ENCODE peak calls at places on chromosomes 13 and 19, in four cellular contexts. One of them, this sample, is unnamed.

GRCh38 chr19:47713046-47714021 is at the start of gene EHD2:
- DNase-seq in activated CD4-positive, alpha-beta T cell treated with anti-CD3 and anti-CD28 coated beads, Interleukin-2, amount 50 U/mL, for 24 hours: peak; percentile 17
- DNase-seq in astrocyte of the spinal cord: peak; percentile 80
- DNase-seq in EH: peak; percentile 83
- DNase-seq in this sample: peak; percentile 47

GRCh38 chr19:13077233-13077632 is 25.4 kb downstream of the LYL1 start:
- DNase-seq in activated CD4-positive, alpha-beta T cell treated with anti-CD3 and anti-CD28 coated beads, Interleukin-2, amount 50 U/mL, for 24 hours: no peak
- DNase-seq in astrocyte of the spinal cord: no peak
- DNase-seq in EH: no peak
- DNase-seq in this sample: no peak

GRCh38 chr13:41588899-41589298 is 131.5 kb downstream of the RGCC start:
- DNase-seq in activated CD4-positive, alpha-beta T cell treated with anti-CD3 and anti-CD28 coated beads, Interleukin-2, amount 50 U/mL, for 24 hours: peak; percentile 6
- DNase-seq in astrocyte of the spinal cord: peak; percentile 90
- DNase-seq in EH: peak; percentile 88
- DNase-seq in this sample: peak; percentile 57

GRCh38 chr13:101916758-101917474 is 464.4 kb downstream of the ITGBL1 start:
- DNase-seq in activated CD4-positive, alpha-beta T cell treated with anti-CD3 and anti-CD28 coated beads, Interleukin-2, amount 50 U/mL, for 24 hours: no peak
- DNase-seq in astrocyte of the spinal cord: no peak
- DNase-seq in EH: no peak
- DNase-seq in this sample: no peak

GRCh38 chr13:38008636-38009035 is 139.1 kb upstream of the TRPC4 start:
- DNase-seq in activated CD4-positive, alpha-beta T cell treated with anti-CD3 and anti-CD28 coated beads, Interleukin-2, amount 50 U/mL, for 24 hours: no peak
- DNase-seq in astrocyte of the spinal cord: no peak
- DNase-seq in EH: peak; percentile 1
- DNase-seq in this sample: no peak

GRCh38 chr13:30805132-30805537 is 69.8 kb downstream of the ALOX5AP start:
- DNase-seq in activated CD4-positive, alpha-beta T cell treated with anti-CD3 and anti-CD28 coated beads, Interleukin-2, amount 50 U/mL, for 24 hours: no peak
- DNase-seq in astrocyte of the spinal cord: no peak
- DNase-seq in EH: no peak
- DNase-seq in this sample: no peak

GRCh38 chr19:1455336-1456120 is 5.6 kb downstream of the APC2 start:
- DNase-seq in activated CD4-positive, alpha-beta T cell treated with anti-CD3 and anti-CD28 coated beads, Interleukin-2, amount 50 U/mL, for 24 hours: no peak
- DNase-seq in astrocyte of the spinal cord: no peak
- DNase-seq in EH: peak; percentile 72
- DNase-seq in this sample: peak; percentile 72

GRCh38 chr19:19268453-19269385 is 4.4 kb downstream of the TM6SF2 start:
- DNase-seq in activated CD4-positive, alpha-beta T cell treated with anti-CD3 and anti-CD28 coated beads, Interleukin-2, amount 50 U/mL, for 24 hours: no peak
- DNase-seq in astrocyte of the spinal cord: no peak
- DNase-seq in EH: no peak
- DNase-seq in this sample: no peak

GRCh38 chr19:16778796-16779411 is 50.3 kb upstream of the SIN3B start:
- DNase-seq in activated CD4-positive, alpha-beta T cell treated with anti-CD3 and anti-CD28 coated beads, Interleukin-2, amount 50 U/mL, for 24 hours: no peak
- DNase-seq in astrocyte of the spinal cord: peak; percentile 55
- DNase-seq in EH: peak; percentile 77
- DNase-seq in this sample: peak; percentile 79

GRCh38 chr13:19561585-19561984 is 253 bp upstream of the TPTE2 start:
- DNase-seq in activated CD4-positive, alpha-beta T cell treated with anti-CD3 and anti-CD28 coated beads, Interleukin-2, amount 50 U/mL, for 24 hours: no peak
- DNase-seq in astrocyte of the spinal cord: no peak
- DNase-seq in EH: no peak
- DNase-seq in this sample: no peak

GRCh38 chr13:40585911-40586471 is 80.5 kb downstream of the FOXO1 start:
- DNase-seq in activated CD4-positive, alpha-beta T cell treated with anti-CD3 and anti-CD28 coated beads, Interleukin-2, amount 50 U/mL, for 24 hours: no peak
- DNase-seq in astrocyte of the spinal cord: no peak
- DNase-seq in EH: peak; percentile 39
- DNase-seq in this sample: no peak

GRCh38 chr19:5665781-5666513 is 14.4 kb downstream of the MICOS13 start:
- DNase-seq in activated CD4-positive, alpha-beta T cell treated with anti-CD3 and anti-CD28 coated beads, Interleukin-2, amount 50 U/mL, for 24 hours: no peak
- DNase-seq in astrocyte of the spinal cord: peak; percentile 65
- DNase-seq in EH: peak; percentile 76
- DNase-seq in this sample: no peak

GRCh38 chr19:6521718-6522646 is 8.8 kb upstream of the TNFSF9 start:
- DNase-seq in activated CD4-positive, alpha-beta T cell treated with anti-CD3 and anti-CD28 coated beads, Interleukin-2, amount 50 U/mL, for 24 hours: no peak
- DNase-seq in astrocyte of the spinal cord: no peak
- DNase-seq in EH: peak; percentile 11
- DNase-seq in this sample: peak; percentile 47

GRCh38 chr13:49651775-49652690 is 23.7 kb downstream of the ARL11 start:
- DNase-seq in activated CD4-positive, alpha-beta T cell treated with anti-CD3 and anti-CD28 coated beads, Interleukin-2, amount 50 U/mL, for 24 hours: no peak
- DNase-seq in astrocyte of the spinal cord: no peak
- DNase-seq in EH: no peak
- DNase-seq in this sample: no peak

GRCh38 chr19:3697094-3697493 is 3.2 kb downstream of the PIP5K1C start:
- DNase-seq in activated CD4-positive, alpha-beta T cell treated with anti-CD3 and anti-CD28 coated beads, Interleukin-2, amount 50 U/mL, for 24 hours: no peak
- DNase-seq in astrocyte of the spinal cord: no peak
- DNase-seq in EH: no peak
- DNase-seq in this sample: no peak

GRCh38 chr13:25619897-25620296 is 248.1 kb downstream of the ATP8A2 start:
- DNase-seq in activated CD4-positive, alpha-beta T cell treated with anti-CD3 and anti-CD28 coated beads, Interleukin-2, amount 50 U/mL, for 24 hours: no peak
- DNase-seq in astrocyte of the spinal cord: no peak
- DNase-seq in EH: no peak
- DNase-seq in this sample: no peak

GRCh38 chr13:109381546-109382180 is 404.7 kb downstream of the IRS2 start:
- DNase-seq in activated CD4-positive, alpha-beta T cell treated with anti-CD3 and anti-CD28 coated beads, Interleukin-2, amount 50 U/mL, for 24 hours: no peak
- DNase-seq in astrocyte of the spinal cord: peak; percentile 85
- DNase-seq in EH: peak; percentile 91
- DNase-seq in this sample: no peak

GRCh38 chr19:18496167-18496979 is 25.5 kb downstream of the ELL start:
- DNase-seq in activated CD4-positive, alpha-beta T cell treated with anti-CD3 and anti-CD28 coated beads, Interleukin-2, amount 50 U/mL, for 24 hours: no peak
- DNase-seq in astrocyte of the spinal cord: peak; percentile 32
- DNase-seq in EH: peak; percentile 86
- DNase-seq in this sample: peak; percentile 85

GRCh38 chr13:113856716-113857065 is 7.2 kb downstream of the GAS6 start:
- DNase-seq in activated CD4-positive, alpha-beta T cell treated with anti-CD3 and anti-CD28 coated beads, Interleukin-2, amount 50 U/mL, for 24 hours: no peak
- DNase-seq in astrocyte of the spinal cord: peak; percentile 65
- DNase-seq in EH: peak; percentile 81
- DNase-seq in this sample: no peak

GRCh38 chr13:52954838-52955237 is 73.8 kb upstream of the OLFM4 start:
- DNase-seq in activated CD4-positive, alpha-beta T cell treated with anti-CD3 and anti-CD28 coated beads, Interleukin-2, amount 50 U/mL, for 24 hours: no peak
- DNase-seq in astrocyte of the spinal cord: no peak
- DNase-seq in EH: no peak
- DNase-seq in this sample: no peak

GRCh38 chr13:32537580-32538233 is 888 bp downstream of the N4BP2L2 start:
- DNase-seq in activated CD4-positive, alpha-beta T cell treated with anti-CD3 and anti-CD28 coated beads, Interleukin-2, amount 50 U/mL, for 24 hours: no peak
- DNase-seq in astrocyte of the spinal cord: peak; percentile 8
- DNase-seq in EH: no peak
- DNase-seq in this sample: peak; percentile 60

GRCh38 chr13:105991622-105992254 is 543.7 kb downstream of the EFNB2 start:
- DNase-seq in activated CD4-positive, alpha-beta T cell treated with anti-CD3 and anti-CD28 coated beads, Interleukin-2, amount 50 U/mL, for 24 hours: no peak
- DNase-seq in astrocyte of the spinal cord: peak; percentile 78
- DNase-seq in EH: peak; percentile 85
- DNase-seq in this sample: no peak